ENCODE peak calls at places on chromosomes 11 and 22, in seven cellular contexts. One of them, this sample, is unnamed.

GRCh38 chr11:119486691-119487259 is 63.8 kb upstream of the THY1 start:
- DNase-seq in heart left ventricle: no peak
- DNase-seq in fibroblast of mammary gland: no peak
- DNase-seq in foreskin fibroblast: no peak
- DNase-seq in mucosa of descending colon: no peak
- DNase-seq in GM20000: no peak
- DNase-seq in chondrocyte: peak; percentile 36
- DNase-seq in this sample: no peak

GRCh38 chr11:10181811-10182210 is 112.2 kb downstream of the SBF2 start:
- DNase-seq in heart left ventricle: no peak
- DNase-seq in fibroblast of mammary gland: peak; percentile 59
- DNase-seq in foreskin fibroblast: no peak
- DNase-seq in mucosa of descending colon: no peak
- DNase-seq in GM20000: peak; percentile 6
- DNase-seq in chondrocyte: no peak
- DNase-seq in this sample: peak; percentile 21

GRCh38 chr11:18731949-18732821 is 6.2 kb upstream of the IGSF22 start:
- DNase-seq in heart left ventricle: no peak
- DNase-seq in fibroblast of mammary gland: peak; percentile 47
- DNase-seq in foreskin fibroblast: peak; percentile 21
- DNase-seq in mucosa of descending colon: no peak
- DNase-seq in GM20000: peak; percentile 83
- DNase-seq in chondrocyte: peak; percentile 29
- DNase-seq in this sample: no peak

GRCh38 chr11:61906522-61906909 is 10.8 kb downstream of the RAB3IL1 start:
- DNase-seq in heart left ventricle: no peak
- DNase-seq in fibroblast of mammary gland: no peak
- DNase-seq in foreskin fibroblast: no peak
- DNase-seq in mucosa of descending colon: peak; percentile 38
- DNase-seq in GM20000: no peak
- DNase-seq in chondrocyte: no peak
- DNase-seq in this sample: no peak

GRCh38 chr11:17428930-17429329 is 40.5 kb upstream of the KCNJ11 start:
- DNase-seq in heart left ventricle: no peak
- DNase-seq in fibroblast of mammary gland: no peak
- DNase-seq in foreskin fibroblast: no peak
- DNase-seq in mucosa of descending colon: no peak
- DNase-seq in GM20000: no peak
- DNase-seq in chondrocyte: no peak
- DNase-seq in this sample: no peak

GRCh38 chr22:38870791-38871359 is 1.1 kb downstream of the CBX6 start:
- DNase-seq in heart left ventricle: no peak
- DNase-seq in fibroblast of mammary gland: no peak
- DNase-seq in foreskin fibroblast: no peak
- DNase-seq in mucosa of descending colon: no peak
- DNase-seq in GM20000: no peak
- DNase-seq in chondrocyte: peak; percentile 35
- DNase-seq in this sample: no peak

GRCh38 chr11:116172156-116172555 is 600.6 kb downstream of the BUD13 start:
- DNase-seq in heart left ventricle: no peak
- DNase-seq in fibroblast of mammary gland: no peak
- DNase-seq in foreskin fibroblast: no peak
- DNase-seq in mucosa of descending colon: no peak
- DNase-seq in GM20000: no peak
- DNase-seq in chondrocyte: no peak
- DNase-seq in this sample: no peak

GRCh38 chr11:95432714-95433503 is 201.9 kb upstream of the SESN3 start:
- DNase-seq in heart left ventricle: no peak
- DNase-seq in fibroblast of mammary gland: no peak
- DNase-seq in foreskin fibroblast: peak; percentile 7
- DNase-seq in mucosa of descending colon: no peak
- DNase-seq in GM20000: no peak
- DNase-seq in chondrocyte: no peak
- DNase-seq in this sample: no peak

GRCh38 chr11:33533668-33534067 is 167.0 kb downstream of the C11orf91 start:
- DNase-seq in heart left ventricle: no peak
- DNase-seq in fibroblast of mammary gland: peak; percentile 49
- DNase-seq in foreskin fibroblast: no peak
- DNase-seq in mucosa of descending colon: no peak
- DNase-seq in GM20000: no peak
- DNase-seq in chondrocyte: no peak
- DNase-seq in this sample: no peak

GRCh38 chr11:106381895-106382294 is 304.4 kb downstream of the AASDHPPT start:
- DNase-seq in heart left ventricle: no peak
- DNase-seq in fibroblast of mammary gland: no peak
- DNase-seq in foreskin fibroblast: no peak
- DNase-seq in mucosa of descending colon: no peak
- DNase-seq in GM20000: no peak
- DNase-seq in chondrocyte: no peak
- DNase-seq in this sample: no peak

GRCh38 chr11:89491141-89491690 is at the start of gene NOX4:
- DNase-seq in heart left ventricle: peak; percentile 79
- DNase-seq in fibroblast of mammary gland: peak; percentile 31
- DNase-seq in foreskin fibroblast: peak; percentile 58
- DNase-seq in mucosa of descending colon: peak; percentile 48
- DNase-seq in GM20000: peak; percentile 8
- DNase-seq in chondrocyte: peak; percentile 97
- DNase-seq in this sample: no peak

GRCh38 chr11:118176400-118177134 is at the start of gene SCN2B:
- DNase-seq in heart left ventricle: no peak
- DNase-seq in fibroblast of mammary gland: no peak
- DNase-seq in foreskin fibroblast: no peak
- DNase-seq in mucosa of descending colon: no peak
- DNase-seq in GM20000: no peak
- DNase-seq in chondrocyte: no peak
- DNase-seq in this sample: no peak

GRCh38 chr11:125179346-125179745 is 14.8 kb downstream of the PKNOX2 start:
- DNase-seq in heart left ventricle: no peak
- DNase-seq in fibroblast of mammary gland: no peak
- DNase-seq in foreskin fibroblast: no peak
- DNase-seq in mucosa of descending colon: no peak
- DNase-seq in GM20000: no peak
- DNase-seq in chondrocyte: no peak
- DNase-seq in this sample: no peak

GRCh38 chr22:44289429-44290171 is 23.2 kb downstream of the SHISAL1 start:
- DNase-seq in heart left ventricle: peak; percentile 53
- DNase-seq in fibroblast of mammary gland: peak; percentile 27
- DNase-seq in foreskin fibroblast: peak; percentile 22
- DNase-seq in mucosa of descending colon: no peak
- DNase-seq in GM20000: no peak
- DNase-seq in chondrocyte: no peak
- DNase-seq in this sample: peak; percentile 63

GRCh38 chr11:115990004-115990447 is 485.8 kb upstream of the CADM1 start:
- DNase-seq in heart left ventricle: no peak
- DNase-seq in fibroblast of mammary gland: no peak
- DNase-seq in foreskin fibroblast: no peak
- DNase-seq in mucosa of descending colon: no peak
- DNase-seq in GM20000: peak; percentile 51
- DNase-seq in chondrocyte: no peak
- DNase-seq in this sample: no peak

GRCh38 chr11:85898456-85898855 is 43.3 kb downstream of the CCDC83 start:
- DNase-seq in heart left ventricle: no peak
- DNase-seq in fibroblast of mammary gland: peak; percentile 24
- DNase-seq in foreskin fibroblast: no peak
- DNase-seq in mucosa of descending colon: no peak
- DNase-seq in GM20000: no peak
- DNase-seq in chondrocyte: no peak
- DNase-seq in this sample: no peak

GRCh38 chr11:103528046-103528445 is 418.8 kb downstream of the DYNC2H1 start:
- DNase-seq in heart left ventricle: no peak
- DNase-seq in fibroblast of mammary gland: peak; percentile 61
- DNase-seq in foreskin fibroblast: no peak
- DNase-seq in mucosa of descending colon: no peak
- DNase-seq in GM20000: no peak
- DNase-seq in chondrocyte: no peak
- DNase-seq in this sample: no peak

GRCh38 chr11:10388096-10388495 is 67.0 kb upstream of the AMPD3 start:
- DNase-seq in heart left ventricle: no peak
- DNase-seq in fibroblast of mammary gland: no peak
- DNase-seq in foreskin fibroblast: no peak
- DNase-seq in mucosa of descending colon: no peak
- DNase-seq in GM20000: no peak
- DNase-seq in chondrocyte: no peak
- DNase-seq in this sample: no peak

GRCh38 chr11:73114835-73115220 is 27.3 kb downstream of the FCHSD2 start:
- DNase-seq in heart left ventricle: no peak
- DNase-seq in fibroblast of mammary gland: no peak
- DNase-seq in foreskin fibroblast: no peak
- DNase-seq in mucosa of descending colon: no peak
- DNase-seq in GM20000: no peak
- DNase-seq in chondrocyte: no peak
- DNase-seq in this sample: no peak

GRCh38 chr11:96307748-96308133 is 35.3 kb downstream of the MAML2 start:
- DNase-seq in heart left ventricle: no peak
- DNase-seq in fibroblast of mammary gland: peak; percentile 95
- DNase-seq in foreskin fibroblast: peak; percentile 90
- DNase-seq in mucosa of descending colon: no peak
- DNase-seq in GM20000: no peak
- DNase-seq in chondrocyte: no peak
- DNase-seq in this sample: peak; percentile 91

GRCh38 chr11:9280655-9281301 is 15.6 kb upstream of the DENND5A start:
- DNase-seq in heart left ventricle: no peak
- DNase-seq in fibroblast of mammary gland: peak; percentile 54
- DNase-seq in foreskin fibroblast: no peak
- DNase-seq in mucosa of descending colon: no peak
- DNase-seq in GM20000: peak; percentile 37
- DNase-seq in chondrocyte: peak; percentile 25
- DNase-seq in this sample: no peak

GRCh38 chr11:35629914-35630313 is 11.7 kb downstream of the FJX1 start:
- DNase-seq in heart left ventricle: no peak
- DNase-seq in fibroblast of mammary gland: peak; percentile 99
- DNase-seq in foreskin fibroblast: peak; percentile 98
- DNase-seq in mucosa of descending colon: no peak
- DNase-seq in GM20000: no peak
- DNase-seq in chondrocyte: no peak
- DNase-seq in this sample: peak; percentile 98

GRCh38 chr11:69343401-69344321 is 49.7 kb downstream of the MYEOV start:
- DNase-seq in heart left ventricle: no peak
- DNase-seq in fibroblast of mammary gland: no peak
- DNase-seq in foreskin fibroblast: no peak
- DNase-seq in mucosa of descending colon: no peak
- DNase-seq in GM20000: no peak
- DNase-seq in chondrocyte: peak; percentile 68
- DNase-seq in this sample: no peak

DNA sequence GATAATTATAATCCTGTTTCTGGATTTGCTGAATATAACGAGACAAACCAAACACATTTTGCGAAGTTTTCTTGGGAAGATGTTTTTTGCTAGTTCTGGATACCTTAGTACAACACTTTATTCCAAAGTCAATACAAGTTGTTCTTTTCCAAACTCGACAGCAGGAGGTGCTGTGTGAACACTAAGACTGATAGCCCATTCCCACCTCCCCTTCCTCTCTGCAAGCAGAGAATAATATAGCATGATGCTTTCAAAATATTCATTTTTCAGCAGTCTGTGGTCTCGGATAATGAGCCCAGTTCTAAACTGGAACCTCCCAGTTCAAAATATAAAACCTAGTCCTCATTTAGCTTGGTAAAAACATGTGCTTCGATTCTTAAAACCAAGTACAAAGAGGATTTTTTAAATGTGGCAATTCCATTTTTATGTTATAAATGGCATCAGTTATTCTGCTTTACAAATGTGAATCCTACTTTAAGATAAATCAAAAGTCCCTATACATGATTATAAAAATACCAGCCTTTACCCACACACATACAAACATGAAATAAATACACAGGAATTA is 129.1 kb downstream of the DCDC1 start:
- DNase-seq in heart left ventricle: no peak
- DNase-seq in fibroblast of mammary gland: peak; percentile 59
- DNase-seq in foreskin fibroblast: no peak
- DNase-seq in mucosa of descending colon: no peak
- DNase-seq in GM20000: no peak
- DNase-seq in chondrocyte: no peak
- DNase-seq in this sample: no peak
- TF ChIP-seq CTCF in heart left ventricle: peak; percentile 63
- TF ChIP-seq CTCF in fibroblast of mammary gland: peak; percentile 69
- TF ChIP-seq CTCF in foreskin fibroblast: peak; percentile 31
- TF ChIP-seq CTCF in mucosa of descending colon: no peak
- TF ChIP-seq CTCF in GM20000: peak; percentile 35
- TF ChIP-seq CTCF in chondrocyte: peak; percentile 83
- TF ChIP-seq CTCF in this sample: peak; percentile 55

GRCh38 chr11:59267196-59267595 is 54.5 kb upstream of the MPEG1 start:
- DNase-seq in heart left ventricle: no peak
- DNase-seq in fibroblast of mammary gland: no peak
- DNase-seq in foreskin fibroblast: no peak
- DNase-seq in mucosa of descending colon: no peak
- DNase-seq in GM20000: no peak
- DNase-seq in chondrocyte: no peak
- DNase-seq in this sample: no peak
- TF ChIP-seq CTCF in heart left ventricle: no peak
- TF ChIP-seq CTCF in fibroblast of mammary gland: no peak
- TF ChIP-seq CTCF in foreskin fibroblast: no peak
- TF ChIP-seq CTCF in mucosa of descending colon: no peak
- TF ChIP-seq CTCF in GM20000: no peak
- TF ChIP-seq CTCF in chondrocyte: no peak
- TF ChIP-seq CTCF in this sample: no peak

GRCh38 chr11:134045799-134046635 is 22.9 kb upstream of the JAM3 start:
- DNase-seq in heart left ventricle: peak; percentile 61
- DNase-seq in fibroblast of mammary gland: no peak
- DNase-seq in foreskin fibroblast: no peak
- DNase-seq in mucosa of descending colon: no peak
- DNase-seq in GM20000: no peak
- DNase-seq in chondrocyte: peak; percentile 75
- DNase-seq in this sample: no peak
- TF ChIP-seq CTCF in heart left ventricle: peak; percentile 63
- TF ChIP-seq CTCF in fibroblast of mammary gland: peak; percentile 22
- TF ChIP-seq CTCF in foreskin fibroblast: peak; percentile 32
- TF ChIP-seq CTCF in mucosa of descending colon: no peak
- TF ChIP-seq CTCF in GM20000: no peak
- TF ChIP-seq CTCF in chondrocyte: peak; percentile 77
- TF ChIP-seq CTCF in this sample: no peak

GRCh38 chr22:46931414-46931813 is 169.0 kb downstream of the TBC1D22A start:
- DNase-seq in heart left ventricle: no peak
- DNase-seq in fibroblast of mammary gland: peak; percentile 30
- DNase-seq in foreskin fibroblast: no peak
- DNase-seq in mucosa of descending colon: no peak
- DNase-seq in GM20000: no peak
- DNase-seq in chondrocyte: no peak
- DNase-seq in this sample: peak; percentile 5
- TF ChIP-seq CTCF in heart left ventricle: no peak
- TF ChIP-seq CTCF in fibroblast of mammary gland: peak; percentile 16
- TF ChIP-seq CTCF in foreskin fibroblast: peak; percentile 24
- TF ChIP-seq CTCF in mucosa of descending colon: no peak
- TF ChIP-seq CTCF in GM20000: no peak
- TF ChIP-seq CTCF in chondrocyte: peak; percentile 43
- TF ChIP-seq CTCF in this sample: peak; percentile 21

DNA sequence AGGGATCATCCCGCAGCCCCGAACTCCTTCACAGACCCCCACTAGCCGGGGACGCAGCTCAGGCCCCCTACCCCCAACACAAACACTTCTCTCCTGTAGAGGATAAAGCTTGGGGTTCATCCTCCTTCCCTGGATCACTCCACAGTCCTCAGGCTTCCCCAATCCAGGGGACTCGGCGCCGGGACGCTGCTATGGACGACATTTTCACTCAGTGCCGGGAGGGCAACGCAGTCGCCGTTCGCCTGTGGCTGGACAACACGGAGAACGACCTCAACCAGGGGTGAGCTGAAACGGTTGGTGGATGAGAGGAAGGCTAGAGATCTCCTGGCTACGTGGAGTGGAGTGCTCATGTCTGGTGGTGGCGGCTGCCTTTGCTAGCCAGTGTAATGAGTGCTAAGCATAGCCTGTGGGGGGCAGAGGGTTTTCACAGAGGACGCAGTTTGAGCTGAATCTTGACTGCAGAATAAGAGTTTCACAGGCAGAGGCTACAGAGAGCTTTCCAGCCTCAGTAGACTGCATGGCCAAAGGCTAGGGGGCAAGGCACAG is 580 bp downstream of the ILK start:
- DNase-seq in heart left ventricle: peak; percentile 63
- DNase-seq in fibroblast of mammary gland: peak; percentile 65
- DNase-seq in foreskin fibroblast: peak; percentile 53
- DNase-seq in mucosa of descending colon: peak; percentile 77
- DNase-seq in GM20000: peak; percentile 83
- DNase-seq in chondrocyte: no peak
- DNase-seq in this sample: peak; percentile 52
- TF ChIP-seq CTCF in heart left ventricle: peak; percentile 40
- TF ChIP-seq CTCF in fibroblast of mammary gland: peak; percentile 16
- TF ChIP-seq CTCF in foreskin fibroblast: peak; percentile 36
- TF ChIP-seq CTCF in mucosa of descending colon: no peak
- TF ChIP-seq CTCF in GM20000: peak; percentile 21
- TF ChIP-seq CTCF in chondrocyte: peak; percentile 58
- TF ChIP-seq CTCF in this sample: no peak

This sample was measured in HFF-Myc.